ENCODE peak calls at places on chromosomes 6 and 20, in nine cellular contexts. O is psoas muscle; I is stimulated activated CD4-positive, alpha-beta T cell treated with anti-CD3 and anti-CD28 coated beads, Interleukin-1b, Interleukin-23, amount 100 ng/mL, for 24 hours; T is natural killer cell treated with Interleukin-12 subunit alpha and Interleukin-12 subunit beta and Interleukin-15 and Interleukin-18, amount 100 ng/mL, for 72 hours; N is activated CD4-positive, alpha-beta T cell treated with anti-CD3 and anti-CD28 coated beads, Interleukin-2, amount 50 U/mL, for 24 hours; L is kidney tubule cell; C is NCI-H1092 treated with DMSO at 0.1 percent for 48 hours; Y is IMR-90; A is T-helper 22 cell. K is an unnamed sample.

GRCh38 chr20:8043687-8044278 is 24.2 kb upstream of the TMX4 start:
- DNase-seq in O (no peak), I (no peak), T (peak; percentile 65), N (no peak), L (peak; percentile 69), C (peak; percentile 79), Y (peak; percentile 68), A (no peak), K (no peak)

GRCh38 chr6:146905313-146905712 is 298.9 kb upstream of the STXBP5 start:
- DNase-seq in O (no peak), I (no peak), T (no peak), N (no peak), L (peak; percentile 81), C (peak; percentile 91), Y (peak; percentile 42), A (no peak), K (no peak)

GRCh38 chr20:37518059-37518458 is 3.0 kb upstream of the NNAT start:
- DNase-seq in O (no peak), I (no peak), T (no peak), N (no peak), L (no peak), C (no peak), Y (no peak), A (no peak), K (no peak)

GRCh38 chr6:82246802-82247633 is 526 bp downstream of the IBTK start:
- DNase-seq in O (peak; percentile 64), I (no peak), T (no peak), N (peak; percentile 1), L (peak; percentile 74), C (peak; percentile 41), Y (peak; percentile 30), A (no peak), K (peak; percentile 18)

GRCh38 chr6:133130863-133131262 is 110.3 kb upstream of the EYA4 start:
- DNase-seq in O (peak; percentile 63), I (no peak), T (no peak), N (no peak), L (peak; percentile 96), C (peak; percentile 41), Y (peak; percentile 66), A (no peak), K (no peak)

GRCh38 chr6:84057908-84058307 is 24.3 kb downstream of the MRAP2 start:
- DNase-seq in O (no peak), I (no peak), T (no peak), N (no peak), L (no peak), C (peak; percentile 36), Y (no peak), A (no peak), K (no peak)

GRCh38 chr6:137261393-137262154 is 42.4 kb upstream of the IFNGR1 start:
- DNase-seq in O (no peak), I (no peak), T (no peak), N (no peak), L (peak; percentile 74), C (no peak), Y (peak; percentile 54), A (no peak), K (no peak)

GRCh38 chr20:3842332-3842930 is 4.2 kb upstream of the MAVS start:
- DNase-seq in O (no peak), I (no peak), T (peak; percentile 18), N (no peak), L (no peak), C (no peak), Y (no peak), A (no peak), K (no peak)

GRCh38 chr6:103273048-103273447 is 1586.7 kb downstream of the HACE1 start:
- DNase-seq in O (no peak), I (no peak), T (no peak), N (no peak), L (peak; percentile 3), C (peak; percentile 24), Y (no peak), A (no peak), K (no peak)

K was measured in activated CD8-positive, alpha-beta memory T cell treated with anti-CD3 and anti-CD28 coated beads for 48 hours.